ENCODE peak calls at places on chromosomes 4 and X, in four cellular contexts. H, X, F and V are unnamed samples.

GRCh38 chrX:136255543-136255942 is 4.3 kb upstream of the MAP7D3 start:
- DNase-seq in F (no peak), X (no peak), H (no peak), V (no peak)

GRCh38 chr4:176478076-176478475 is 158.3 kb downstream of the SPCS3 start:
- DNase-seq in H (no peak), X (no peak), F (no peak), V (no peak)

GRCh38 chr4:103011378-103012025 is 8.0 kb downstream of the SLC9B1 start:
- DNase-seq in F (no peak), H (no peak), X (peak; percentile 75), V (no peak)

GRCh38 chrX:13605611-13606010 is 36.2 kb downstream of the EGFL6 start:
- DNase-seq in H (no peak), F (no peak), X (no peak), V (no peak)

GRCh38 chr4:188551156-188551555 is 411.9 kb downstream of the TRIML1 start:
- DNase-seq in F (no peak), X (no peak), H (no peak), V (no peak)

GRCh38 chrX:18997916-18998315 is 14.0 kb upstream of the PHKA2 start:
- DNase-seq in H (no peak), F (no peak), X (no peak), V (no peak)

GRCh38 chrX:45134775-45135174 is 65.9 kb downstream of the DIPK2B start:
- DNase-seq in F (no peak), X (no peak), H (no peak), V (no peak)

GRCh38 chrX:150692837-150693781 is at the start of gene MTMR1:
- DNase-seq in F (no peak), H (peak; percentile 58), X (peak; percentile 42), V (no peak)

GRCh38 chr4:13537832-13538177 is 6.5 kb downstream of the NKX3-2 start:
- DNase-seq in F (no peak), H (no peak), X (no peak), V (no peak)

GRCh38 chr4:145279122-145279960 is 99.0 kb upstream of the OTUD4 start:
- DNase-seq in F (no peak), H (no peak), X (no peak), V (no peak)

GRCh38 chr4:176359590-176359989 is 39.8 kb downstream of the SPCS3 start:
- DNase-seq in F (no peak), H (no peak), X (no peak), V (no peak)

GRCh38 chrX:140744085-140744484 is 34.5 kb downstream of the LINC00632 start:
- DNase-seq in H (peak; percentile 36), F (no peak), X (no peak), V (no peak)

GRCh38 chr4:19135886-19136633 is 1114.5 kb upstream of the LCORL start:
- DNase-seq in F (no peak), H (no peak), X (no peak), V (no peak)

GRCh38 chr4:188911707-188912106 is 772.5 kb downstream of the TRIML1 start:
- DNase-seq in F (no peak), H (no peak), X (no peak), V (no peak)

GRCh38 chrX:96244955-96245354 is 439.7 kb upstream of the DIAPH2 start:
- DNase-seq in X (no peak), H (no peak), F (no peak), V (no peak)

GRCh38 chrX:153600032-153600373 is 1.1 kb upstream of the CCNQ start:
- DNase-seq in X (no peak), H (no peak), F (no peak), V (no peak)

GRCh38 chrX:153597351-153597750 is 1.6 kb downstream of the CCNQ start:
- DNase-seq in X (no peak), H (no peak), F (no peak), V (no peak)

GRCh38 chrX:153600921-153601320 is 2.0 kb upstream of the CCNQ start:
- DNase-seq in X (no peak), F (no peak), H (no peak), V (no peak)

GRCh38 chrX:153599192-153600031 is 473 bp upstream of the CCNQ start:
- DNase-seq in H (peak; percentile 87), F (peak; percentile 78), X (peak; percentile 92), V (peak; percentile 80)

DNA sequence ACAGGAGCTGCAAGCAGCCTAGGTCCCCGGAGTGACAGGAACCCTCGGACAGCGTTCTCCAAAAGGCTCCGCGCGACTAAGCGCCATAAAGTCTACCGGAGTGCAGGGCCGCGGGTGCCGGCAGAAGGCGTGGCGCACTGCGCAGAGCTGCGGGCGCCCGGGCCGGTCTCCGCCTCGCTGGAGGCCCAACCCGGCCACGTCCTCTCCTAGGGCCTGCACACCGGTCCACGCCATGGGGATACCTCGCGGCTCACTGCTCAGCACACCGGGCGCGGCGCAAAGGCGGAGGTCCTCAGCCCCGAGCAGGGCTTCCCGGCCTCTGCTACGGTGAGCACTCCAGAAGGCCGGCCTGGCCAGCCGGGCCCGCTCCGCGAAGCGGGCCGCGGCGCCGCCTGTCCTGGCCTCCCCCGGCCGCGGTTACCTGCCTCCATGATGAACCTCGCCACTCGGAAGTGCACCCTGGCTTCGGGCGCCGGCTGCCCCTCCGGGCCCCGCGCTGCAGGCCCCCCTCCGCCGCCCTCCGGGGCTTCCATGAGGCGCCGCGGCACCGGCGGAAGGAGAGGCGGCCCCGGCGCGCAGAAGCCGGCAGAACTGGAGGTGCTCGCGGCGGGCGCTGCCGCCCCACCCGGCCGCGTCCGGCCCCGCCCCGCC is at the start of gene CCNQ:
- DNase-seq in H (no peak), X (peak; percentile 36), F (no peak), V (no peak)
- H3K27ac ChIP-seq in H (peak within 1 kb of the TSS; percentile 65), X (peak within 1 kb of the TSS; percentile 89), F (peak within 1 kb of the TSS; percentile 48), V (peak within 1 kb of the TSS; percentile 48)

GRCh38 chr4:115657991-115658390 is 544.6 kb upstream of the NDST4 start:
- DNase-seq in H (no peak), F (no peak), X (no peak), V (no peak)
- H3K27ac ChIP-seq in H (no peak overlapping the region), F (no peak overlapping the region), X (no peak overlapping the region), V (no peak overlapping the region)

DNA sequence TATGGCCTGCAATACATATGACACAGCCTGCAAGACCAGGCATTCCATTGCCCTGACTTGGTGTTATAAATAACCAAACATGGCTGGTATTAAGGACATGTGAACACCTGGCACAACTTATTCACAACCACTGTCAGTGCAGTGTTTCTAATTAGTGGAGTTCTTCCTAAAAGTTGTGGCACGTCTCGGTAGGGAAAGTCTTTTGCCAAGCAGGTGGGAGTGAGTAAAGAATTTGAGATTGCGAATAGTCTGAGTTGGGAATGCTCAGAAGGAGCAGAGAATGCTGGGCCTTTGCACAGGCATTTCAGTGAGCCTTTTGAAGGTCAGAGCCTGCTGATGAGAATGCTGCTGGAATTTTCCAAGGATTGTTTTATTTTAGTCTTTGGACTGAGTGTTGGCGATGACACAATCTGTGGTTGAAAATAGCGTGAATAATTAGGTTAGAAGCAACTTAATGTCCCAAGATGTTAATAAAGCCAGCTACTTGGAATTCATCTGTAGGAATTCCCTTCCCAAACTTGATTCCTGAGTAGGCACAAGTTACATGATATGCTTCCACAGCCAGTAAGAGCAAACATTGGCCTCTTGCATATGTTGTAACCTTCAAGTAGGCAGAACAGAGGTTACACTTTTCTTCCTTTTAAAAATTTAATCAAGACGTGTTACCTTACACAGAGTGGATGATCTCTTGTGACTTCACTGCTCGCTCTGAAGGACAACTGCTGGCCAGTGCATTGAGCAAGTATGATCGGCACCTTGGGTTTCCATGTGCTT is 83.6 kb upstream of the PGRMC2 start:
- DNase-seq in F (no peak), H (no peak), X (no peak), V (no peak)
- H3K27ac ChIP-seq in F (peak overlapping the region; percentile 35), H (no peak overlapping the region), X (no peak overlapping the region), V (no peak overlapping the region)

DNA sequence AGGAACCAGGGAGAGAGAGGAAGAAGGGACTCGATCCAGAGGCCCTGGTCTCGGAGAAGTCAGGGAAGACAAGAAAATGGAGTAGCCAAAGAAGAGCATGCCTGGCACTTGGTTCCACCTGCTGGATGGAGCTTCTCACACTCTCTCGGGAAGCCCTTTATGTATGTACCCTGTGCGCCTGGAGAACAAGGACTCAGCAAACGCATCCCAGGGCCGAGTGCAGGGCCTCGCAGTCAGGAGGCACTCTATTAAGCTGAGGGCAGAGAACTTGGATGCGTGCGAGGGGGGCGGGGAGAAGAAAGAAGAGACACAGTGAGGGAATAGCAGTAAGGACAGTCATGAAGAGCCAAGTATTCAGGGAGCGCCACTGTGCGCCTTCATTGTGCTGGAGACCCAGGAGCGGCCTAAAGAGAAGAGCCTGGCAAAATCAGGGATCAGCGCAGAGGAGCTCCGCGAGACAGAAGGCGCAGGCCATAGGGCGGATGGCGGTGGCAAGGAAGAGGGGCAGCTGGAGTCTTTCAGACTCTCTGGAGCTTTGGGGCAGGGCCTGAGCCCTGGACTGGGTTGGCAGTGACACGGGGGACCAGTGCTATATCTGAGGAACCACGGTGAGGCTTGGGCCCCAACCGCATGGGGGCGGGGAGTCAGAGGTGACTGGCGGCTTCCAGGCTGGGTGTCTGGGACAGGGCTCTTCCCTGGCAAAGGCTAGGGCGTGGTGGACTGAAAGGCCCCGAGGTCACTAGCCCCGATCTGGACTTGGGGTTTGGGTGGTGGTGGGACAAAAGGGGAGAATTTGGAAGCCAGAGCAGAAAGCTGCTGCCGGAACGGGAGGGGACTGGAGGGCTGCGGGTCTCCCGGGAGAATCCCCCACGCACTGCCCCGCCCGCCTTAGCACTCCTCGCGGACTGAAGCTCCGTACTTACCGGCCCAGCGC is 1.9 kb upstream of the SEPTIN6 start:
- DNase-seq in F (no peak), X (no peak), H (no peak), V (no peak)
- H3K27ac ChIP-seq in F (no peak overlapping the region), X (peak overlapping the region; percentile 91), H (no peak overlapping the region), V (no peak overlapping the region)

DNA sequence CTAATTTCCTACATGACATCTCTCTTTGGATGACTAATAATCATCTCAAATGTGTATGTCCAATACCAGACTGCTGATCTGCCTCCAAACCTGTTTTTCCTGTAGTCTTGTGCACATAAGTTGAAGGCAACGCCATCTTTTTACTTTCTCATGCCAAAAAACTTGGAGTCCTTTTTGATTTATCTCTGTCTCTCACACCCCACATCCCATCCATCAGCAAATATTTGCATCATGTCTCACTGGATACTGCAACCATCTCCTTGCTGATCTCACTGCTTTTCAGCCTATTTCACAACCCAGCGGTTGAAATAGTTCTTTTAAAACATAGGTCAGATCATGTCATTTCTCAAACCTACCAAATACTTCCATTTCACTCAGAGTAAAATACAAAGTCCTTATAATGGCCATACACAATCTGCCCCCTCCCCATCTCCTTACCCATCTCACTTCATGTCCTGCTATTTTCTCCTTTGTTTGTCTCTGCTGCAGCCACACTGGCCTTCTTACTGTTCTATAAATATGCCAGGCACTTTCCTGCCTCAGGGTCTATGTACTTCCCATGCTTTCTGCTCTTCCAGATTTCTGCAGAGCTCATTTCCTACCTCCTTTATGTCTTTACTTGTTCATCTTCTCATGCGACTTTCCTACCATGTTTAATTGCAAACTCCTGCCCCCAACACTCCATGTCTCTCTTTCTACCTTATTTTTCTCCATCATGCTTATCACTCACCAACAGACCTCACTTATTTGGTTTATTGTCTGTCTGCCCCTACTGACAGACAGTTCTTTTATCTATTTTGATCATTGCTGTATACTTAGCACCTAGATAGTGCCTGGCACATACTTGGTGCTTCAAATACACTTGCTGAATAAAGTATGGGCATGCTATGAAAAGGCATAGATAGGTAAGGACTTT is 98.8 kb downstream of the ANXA3 start:
- DNase-seq in H (no peak), F (no peak), X (no peak), V (no peak)
- H3K27ac ChIP-seq in H (no peak overlapping the region), F (peak overlapping the region; percentile 38), X (no peak overlapping the region), V (peak overlapping the region; percentile 37)